ENCODE peak calls at places on chromosomes 11 and 22, in seven cellular contexts. One of them, this sample, is unnamed.

GRCh38 chr22:28017558-28017820 is 98.4 kb upstream of the PITPNB start:
- DNase-seq in transverse colon: no peak
- DNase-seq in A549: no peak
- DNase-seq in fibroblast of mammary gland: no peak
- DNase-seq in cardiac muscle cell: no peak
- DNase-seq in choroid plexus epithelial cell: no peak
- DNase-seq in fibroblast of pulmonary artery: no peak
- DNase-seq in this sample: no peak

GRCh38 chr11:93000511-93001476 is 31.3 kb downstream of the MTNR1B start:
- DNase-seq in transverse colon: no peak
- DNase-seq in A549: peak
- DNase-seq in fibroblast of mammary gland: peak
- DNase-seq in cardiac muscle cell: peak
- DNase-seq in choroid plexus epithelial cell: peak
- DNase-seq in fibroblast of pulmonary artery: peak
- DNase-seq in this sample: no peak

GRCh38 chr11:86538223-86538548 is 134.2 kb downstream of the ME3 start:
- DNase-seq in transverse colon: no peak
- DNase-seq in A549: no peak
- DNase-seq in fibroblast of mammary gland: no peak
- DNase-seq in cardiac muscle cell: no peak
- DNase-seq in choroid plexus epithelial cell: no peak
- DNase-seq in fibroblast of pulmonary artery: no peak
- DNase-seq in this sample: no peak

GRCh38 chr11:13941790-13942189 is 20.7 kb upstream of the SPON1 start:
- DNase-seq in transverse colon: no peak
- DNase-seq in A549: no peak
- DNase-seq in fibroblast of mammary gland: no peak
- DNase-seq in cardiac muscle cell: no peak
- DNase-seq in choroid plexus epithelial cell: no peak
- DNase-seq in fibroblast of pulmonary artery: no peak
- DNase-seq in this sample: no peak

GRCh38 chr11:96168623-96169022 is 174.4 kb downstream of the MAML2 start:
- DNase-seq in transverse colon: no peak
- DNase-seq in A549: peak
- DNase-seq in fibroblast of mammary gland: peak
- DNase-seq in cardiac muscle cell: peak
- DNase-seq in choroid plexus epithelial cell: peak
- DNase-seq in fibroblast of pulmonary artery: peak
- DNase-seq in this sample: peak

GRCh38 chr11:134607963-134608750 is 196.1 kb upstream of the B3GAT1 start:
- DNase-seq in transverse colon: no peak
- DNase-seq in A549: no peak
- DNase-seq in fibroblast of mammary gland: no peak
- DNase-seq in cardiac muscle cell: no peak
- DNase-seq in choroid plexus epithelial cell: no peak
- DNase-seq in fibroblast of pulmonary artery: no peak
- DNase-seq in this sample: peak

GRCh38 chr11:44727373-44728084 is 767 bp downstream of the TSPAN18 start:
- DNase-seq in transverse colon: peak
- DNase-seq in A549: peak
- DNase-seq in fibroblast of mammary gland: peak
- DNase-seq in cardiac muscle cell: peak
- DNase-seq in choroid plexus epithelial cell: peak
- DNase-seq in fibroblast of pulmonary artery: peak
- DNase-seq in this sample: peak

GRCh38 chr11:63590024-63590788 is 24.0 kb downstream of the PLAAT3 start:
- DNase-seq in transverse colon: no peak
- DNase-seq in A549: no peak
- DNase-seq in fibroblast of mammary gland: no peak
- DNase-seq in cardiac muscle cell: no peak
- DNase-seq in choroid plexus epithelial cell: no peak
- DNase-seq in fibroblast of pulmonary artery: no peak
- DNase-seq in this sample: no peak

GRCh38 chr11:10703544-10703943 is 10.0 kb upstream of the IRAG1 start:
- DNase-seq in transverse colon: no peak
- DNase-seq in A549: no peak
- DNase-seq in fibroblast of mammary gland: no peak
- DNase-seq in cardiac muscle cell: no peak
- DNase-seq in choroid plexus epithelial cell: no peak
- DNase-seq in fibroblast of pulmonary artery: no peak
- DNase-seq in this sample: no peak

GRCh38 chr11:133966147-133966546 is 9.4 kb upstream of the IGSF9B start:
- DNase-seq in transverse colon: no peak
- DNase-seq in A549: no peak
- DNase-seq in fibroblast of mammary gland: no peak
- DNase-seq in cardiac muscle cell: no peak
- DNase-seq in choroid plexus epithelial cell: no peak
- DNase-seq in fibroblast of pulmonary artery: no peak
- DNase-seq in this sample: no peak

GRCh38 chr11:47724041-47724729 is 9.0 kb upstream of the AGBL2 start:
- DNase-seq in transverse colon: peak
- DNase-seq in A549: no peak
- DNase-seq in fibroblast of mammary gland: peak
- DNase-seq in cardiac muscle cell: peak
- DNase-seq in choroid plexus epithelial cell: peak
- DNase-seq in fibroblast of pulmonary artery: peak
- DNase-seq in this sample: no peak

GRCh38 chr11:105144887-105145286 is 5.3 kb upstream of the CARD18 start:
- DNase-seq in transverse colon: no peak
- DNase-seq in A549: no peak
- DNase-seq in fibroblast of mammary gland: peak
- DNase-seq in cardiac muscle cell: peak
- DNase-seq in choroid plexus epithelial cell: peak
- DNase-seq in fibroblast of pulmonary artery: peak
- DNase-seq in this sample: no peak

GRCh38 chr11:11588890-11589289 is 32.9 kb downstream of the GALNT18 start:
- DNase-seq in transverse colon: no peak
- DNase-seq in A549: no peak
- DNase-seq in fibroblast of mammary gland: no peak
- DNase-seq in cardiac muscle cell: peak
- DNase-seq in choroid plexus epithelial cell: no peak
- DNase-seq in fibroblast of pulmonary artery: no peak
- DNase-seq in this sample: no peak

GRCh38 chr11:122781378-122782040 is 56.8 kb upstream of the CRTAM start:
- DNase-seq in transverse colon: peak
- DNase-seq in A549: peak
- DNase-seq in fibroblast of mammary gland: peak
- DNase-seq in cardiac muscle cell: peak
- DNase-seq in choroid plexus epithelial cell: peak
- DNase-seq in fibroblast of pulmonary artery: peak
- DNase-seq in this sample: peak

GRCh38 chr11:59283825-59284772 is 71.4 kb upstream of the MPEG1 start:
- DNase-seq in transverse colon: peak
- DNase-seq in A549: peak
- DNase-seq in fibroblast of mammary gland: peak
- DNase-seq in cardiac muscle cell: peak
- DNase-seq in choroid plexus epithelial cell: peak
- DNase-seq in fibroblast of pulmonary artery: peak
- DNase-seq in this sample: peak

GRCh38 chr11:19777032-19777341 is 64.3 kb downstream of the NAV2 start:
- DNase-seq in transverse colon: peak
- DNase-seq in A549: peak
- DNase-seq in fibroblast of mammary gland: no peak
- DNase-seq in cardiac muscle cell: no peak
- DNase-seq in choroid plexus epithelial cell: no peak
- DNase-seq in fibroblast of pulmonary artery: no peak
- DNase-seq in this sample: peak

GRCh38 chr11:536841-537621 is at the start of gene LRRC56:
- DNase-seq in transverse colon: peak
- DNase-seq in A549: peak
- DNase-seq in fibroblast of mammary gland: peak
- DNase-seq in cardiac muscle cell: peak
- DNase-seq in choroid plexus epithelial cell: peak
- DNase-seq in fibroblast of pulmonary artery: peak
- DNase-seq in this sample: peak

GRCh38 chr11:122157540-122158173 is 41.6 kb upstream of the BLID start:
- DNase-seq in transverse colon: no peak
- DNase-seq in A549: no peak
- DNase-seq in fibroblast of mammary gland: no peak
- DNase-seq in cardiac muscle cell: peak
- DNase-seq in choroid plexus epithelial cell: peak
- DNase-seq in fibroblast of pulmonary artery: no peak
- DNase-seq in this sample: no peak

GRCh38 chr11:105720096-105720495 is 110.2 kb downstream of the GRIA4 start:
- DNase-seq in transverse colon: no peak
- DNase-seq in A549: no peak
- DNase-seq in fibroblast of mammary gland: no peak
- DNase-seq in cardiac muscle cell: no peak
- DNase-seq in choroid plexus epithelial cell: no peak
- DNase-seq in fibroblast of pulmonary artery: no peak
- DNase-seq in this sample: no peak

GRCh38 chr22:37547249-37547741 is 13.0 kb upstream of the CDC42EP1 start:
- DNase-seq in transverse colon: no peak
- DNase-seq in A549: no peak
- DNase-seq in fibroblast of mammary gland: no peak
- DNase-seq in cardiac muscle cell: peak
- DNase-seq in choroid plexus epithelial cell: peak
- DNase-seq in fibroblast of pulmonary artery: no peak
- DNase-seq in this sample: no peak

GRCh38 chr22:37542959-37543358 is 17.3 kb upstream of the CDC42EP1 start:
- DNase-seq in transverse colon: no peak
- DNase-seq in A549: no peak
- DNase-seq in fibroblast of mammary gland: no peak
- DNase-seq in cardiac muscle cell: no peak
- DNase-seq in choroid plexus epithelial cell: no peak
- DNase-seq in fibroblast of pulmonary artery: no peak
- DNase-seq in this sample: no peak

GRCh38 chr22:37546436-37547248 is 13.6 kb upstream of the CDC42EP1 start:
- DNase-seq in transverse colon: peak
- DNase-seq in A549: no peak
- DNase-seq in fibroblast of mammary gland: peak
- DNase-seq in cardiac muscle cell: peak
- DNase-seq in choroid plexus epithelial cell: peak
- DNase-seq in fibroblast of pulmonary artery: peak
- DNase-seq in this sample: peak

GRCh38 chr22:37545703-37546435 is 14.4 kb upstream of the CDC42EP1 start:
- DNase-seq in transverse colon: peak
- DNase-seq in A549: peak
- DNase-seq in fibroblast of mammary gland: peak
- DNase-seq in cardiac muscle cell: peak
- DNase-seq in choroid plexus epithelial cell: peak
- DNase-seq in fibroblast of pulmonary artery: peak
- DNase-seq in this sample: peak

GRCh38 chr22:37544955-37545702 is 15.2 kb upstream of the CDC42EP1 start:
- DNase-seq in transverse colon: peak
- DNase-seq in A549: peak
- DNase-seq in fibroblast of mammary gland: peak
- DNase-seq in cardiac muscle cell: peak
- DNase-seq in choroid plexus epithelial cell: peak
- DNase-seq in fibroblast of pulmonary artery: peak
- DNase-seq in this sample: no peak
- H3K4me3 ChIP-seq in transverse colon: peak
- H3K4me3 ChIP-seq in A549: peak
- H3K4me3 ChIP-seq in fibroblast of mammary gland: peak
- H3K4me3 ChIP-seq in cardiac muscle cell: no peak
- H3K4me3 ChIP-seq in choroid plexus epithelial cell: peak
- H3K4me3 ChIP-seq in fibroblast of pulmonary artery: peak
- H3K4me3 ChIP-seq in this sample: no peak

DNA sequence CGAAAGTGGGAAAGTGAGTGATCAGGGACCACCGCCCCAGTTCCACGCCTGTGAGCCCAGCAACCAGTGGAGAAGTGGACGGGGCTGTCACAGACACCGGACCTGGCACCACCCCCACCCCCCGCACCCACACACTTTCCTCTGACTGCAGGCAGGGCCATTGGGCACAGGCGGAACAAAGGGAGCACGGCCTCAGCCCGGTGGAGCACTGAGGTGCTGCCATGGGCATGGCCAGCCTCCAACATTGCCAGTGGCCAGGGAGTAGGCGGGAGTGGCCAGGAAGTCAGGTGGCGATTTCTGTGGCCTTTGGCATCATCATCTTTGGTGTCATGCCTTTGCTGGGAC is 78.5 kb downstream of the BCR start:
- DNase-seq in transverse colon: no peak
- DNase-seq in A549: no peak
- DNase-seq in fibroblast of mammary gland: no peak
- DNase-seq in cardiac muscle cell: no peak
- DNase-seq in choroid plexus epithelial cell: no peak
- DNase-seq in fibroblast of pulmonary artery: no peak
- DNase-seq in this sample: no peak
- H3K4me3 ChIP-seq in transverse colon: no peak
- H3K4me3 ChIP-seq in A549: no peak
- H3K4me3 ChIP-seq in fibroblast of mammary gland: no peak
- H3K4me3 ChIP-seq in cardiac muscle cell: no peak
- H3K4me3 ChIP-seq in choroid plexus epithelial cell: no peak
- H3K4me3 ChIP-seq in fibroblast of pulmonary artery: no peak
- H3K4me3 ChIP-seq in this sample: no peak

DNA sequence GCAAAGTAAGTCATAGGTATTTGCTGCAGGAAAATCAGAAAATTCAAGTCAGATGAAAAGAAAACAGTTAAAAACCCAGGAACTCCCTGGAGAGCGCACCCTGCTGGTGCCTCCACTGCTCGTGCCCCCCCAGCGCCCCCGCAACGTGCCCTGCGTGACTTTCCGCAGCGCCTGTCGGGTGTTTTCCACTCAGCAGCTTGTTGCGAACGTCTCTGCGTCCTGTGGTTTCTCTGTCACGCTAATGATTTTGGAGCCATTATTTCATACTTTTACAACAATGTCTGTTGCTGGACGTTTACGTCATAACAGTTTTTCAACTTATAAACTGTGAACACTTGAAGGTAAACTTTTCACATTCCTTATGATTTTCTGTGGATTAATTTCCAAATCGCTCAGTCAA is 5.0 kb downstream of the CRELD2 start:
- DNase-seq in transverse colon: no peak
- DNase-seq in A549: no peak
- DNase-seq in fibroblast of mammary gland: no peak
- DNase-seq in cardiac muscle cell: no peak
- DNase-seq in choroid plexus epithelial cell: no peak
- DNase-seq in fibroblast of pulmonary artery: no peak
- DNase-seq in this sample: no peak
- H3K4me3 ChIP-seq in transverse colon: no peak
- H3K4me3 ChIP-seq in A549: no peak
- H3K4me3 ChIP-seq in fibroblast of mammary gland: no peak
- H3K4me3 ChIP-seq in cardiac muscle cell: no peak
- H3K4me3 ChIP-seq in choroid plexus epithelial cell: no peak
- H3K4me3 ChIP-seq in fibroblast of pulmonary artery: no peak
- H3K4me3 ChIP-seq in this sample: no peak

GRCh38 chr11:16960250-16960649 is 54.0 kb downstream of the PLEKHA7 start:
- DNase-seq in transverse colon: no peak
- DNase-seq in A549: no peak
- DNase-seq in fibroblast of mammary gland: no peak
- DNase-seq in cardiac muscle cell: no peak
- DNase-seq in choroid plexus epithelial cell: no peak
- DNase-seq in fibroblast of pulmonary artery: no peak
- DNase-seq in this sample: no peak

GRCh38 chr11:16964501-16964900 is 49.7 kb downstream of the PLEKHA7 start:
- DNase-seq in transverse colon: no peak
- DNase-seq in A549: no peak
- DNase-seq in fibroblast of mammary gland: no peak
- DNase-seq in cardiac muscle cell: no peak
- DNase-seq in choroid plexus epithelial cell: no peak
- DNase-seq in fibroblast of pulmonary artery: no peak
- DNase-seq in this sample: no peak

GRCh38 chr11:16966633-16967346 is 47.4 kb downstream of the PLEKHA7 start:
- DNase-seq in transverse colon: peak
- DNase-seq in A549: no peak
- DNase-seq in fibroblast of mammary gland: no peak
- DNase-seq in cardiac muscle cell: no peak
- DNase-seq in choroid plexus epithelial cell: no peak
- DNase-seq in fibroblast of pulmonary artery: no peak
- DNase-seq in this sample: no peak

GRCh38 chr11:16959528-16960100 is 54.6 kb downstream of the PLEKHA7 start:
- DNase-seq in transverse colon: no peak
- DNase-seq in A549: no peak
- DNase-seq in fibroblast of mammary gland: no peak
- DNase-seq in cardiac muscle cell: no peak
- DNase-seq in choroid plexus epithelial cell: no peak
- DNase-seq in fibroblast of pulmonary artery: no peak
- DNase-seq in this sample: no peak

GRCh38 chr11:16963316-16963876 is 50.8 kb downstream of the PLEKHA7 start:
- DNase-seq in transverse colon: no peak
- DNase-seq in A549: no peak
- DNase-seq in fibroblast of mammary gland: no peak
- DNase-seq in cardiac muscle cell: no peak
- DNase-seq in choroid plexus epithelial cell: no peak
- DNase-seq in fibroblast of pulmonary artery: no peak
- DNase-seq in this sample: no peak
- H3K4me3 ChIP-seq in transverse colon: no peak
- H3K4me3 ChIP-seq in A549: no peak
- H3K4me3 ChIP-seq in fibroblast of mammary gland: no peak
- H3K4me3 ChIP-seq in cardiac muscle cell: no peak
- H3K4me3 ChIP-seq in choroid plexus epithelial cell: no peak
- H3K4me3 ChIP-seq in fibroblast of pulmonary artery: no peak
- H3K4me3 ChIP-seq in this sample: no peak

This sample was measured in prostate gland.